ENCODE peak calls at places on chromosomes 1 and 21, in five cellular contexts. Y is CD8-positive, alpha-beta T cell; L is mammary epithelial cell; E is esophagus muscularis mucosa; V is tibial nerve. B is an unnamed sample.

GRCh38 chr1:7704214-7705047 is 66.7 kb upstream of the VAMP3 start:
- DNase-seq in Y (peak; percentile 91), L (peak; percentile 88), E (peak; percentile 97), V (peak; percentile 94), B (peak; percentile 86)

GRCh38 chr1:96966536-96967138 is 245.1 kb downstream of the PTBP2 start:
- DNase-seq in Y (peak; percentile 74), L (peak; percentile 60), E (no peak), V (peak; percentile 96), B (peak; percentile 57)

GRCh38 chr21:44869860-44870747 is 3.4 kb downstream of the PTTG1IP start:
- DNase-seq in Y (no peak), L (peak; percentile 90), E (no peak), V (peak; percentile 65), B (peak; percentile 70)

GRCh38 chr1:23578311-23578996 is 19.2 kb upstream of the ID3 start:
- DNase-seq in Y (no peak), L (no peak), E (no peak), V (no peak), B (peak; percentile 76)

GRCh38 chr1:185719021-185719420 is 15.2 kb upstream of the HMCN1 start:
- DNase-seq in Y (no peak), L (peak; percentile 98), E (no peak), V (peak; percentile 25), B (no peak)

GRCh38 chr1:150256549-150257341 is 829 bp upstream of the CA14 start:
- DNase-seq in Y (no peak), L (no peak), E (no peak), V (no peak), B (no peak)

GRCh38 chr1:99767996-99768524 is 1.6 kb upstream of the FRRS1 start:
- DNase-seq in Y (no peak), L (no peak), E (no peak), V (no peak), B (no peak)

GRCh38 chr1:14215151-14215550 is 383.3 kb upstream of the KAZN start:
- DNase-seq in Y (no peak), L (no peak), E (no peak), V (no peak), B (no peak)

GRCh38 chr1:102833171-102833570 is 275.2 kb downstream of the COL11A1 start:
- DNase-seq in Y (no peak), L (peak; percentile 40), E (no peak), V (no peak), B (no peak)

GRCh38 chr1:171965802-171966201 is 124.5 kb downstream of the DNM3 start:
- DNase-seq in Y (no peak), L (peak; percentile 30), E (no peak), V (no peak), B (no peak)

GRCh38 chr1:150268342-150268705 is 492 bp downstream of the APH1A start:
- DNase-seq in Y (peak; percentile 50), L (peak; percentile 59), E (no peak), V (no peak), B (peak; percentile 57)

GRCh38 chr1:240803151-240803550 is 191.2 kb upstream of the GREM2 start:
- DNase-seq in Y (no peak), L (no peak), E (no peak), V (no peak), B (no peak)

DNA sequence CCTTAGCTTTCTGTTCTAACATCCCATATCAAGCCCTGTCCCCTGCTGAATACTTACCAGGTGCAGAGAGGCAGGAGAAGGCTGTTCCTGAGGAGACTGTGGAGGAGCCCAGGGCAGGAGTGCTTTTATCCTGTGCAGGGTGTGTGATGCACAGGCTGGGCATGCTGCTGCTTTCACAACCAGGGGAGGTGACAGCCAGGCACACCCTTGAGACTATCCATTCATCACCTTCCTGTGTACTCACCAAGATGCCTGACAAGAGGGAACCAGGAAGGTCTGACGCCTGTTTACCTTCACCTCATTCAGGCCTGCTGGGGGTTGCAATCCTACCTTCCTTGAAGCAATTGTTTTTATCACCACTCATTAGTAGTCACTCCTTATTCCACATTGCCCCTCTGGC is at the start of gene LCE3E:
- DNase-seq in Y (no peak), L (peak; percentile 76), E (no peak), V (no peak), B (no peak)
- H3K9me3 ChIP-seq in Y (no peaks in the 10 kb centered on the region), L (peaks cover 4% of the 10 kb centered on the region), E (no peaks in the 10 kb centered on the region), V (no peaks in the 10 kb centered on the region), B (no peaks in the 10 kb centered on the region)

DNA sequence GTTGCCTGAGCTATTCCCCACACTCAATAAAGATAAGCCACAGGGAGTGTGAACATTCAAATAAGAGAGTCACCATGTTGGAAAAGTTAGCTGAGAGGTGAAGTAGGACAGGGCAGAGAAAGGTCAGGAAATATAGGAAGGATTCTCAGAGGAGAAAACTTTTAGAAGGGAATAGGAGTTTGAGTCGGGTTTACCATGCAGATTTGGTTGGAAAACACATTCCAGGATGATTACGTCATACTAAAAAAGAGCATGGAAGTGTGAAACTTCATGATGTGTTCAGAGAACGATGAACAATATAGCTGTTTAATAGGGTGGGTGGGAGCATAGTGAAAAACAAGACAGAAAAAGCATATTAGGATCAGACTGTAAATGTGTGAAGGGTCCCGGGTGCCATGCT is 1125.3 kb upstream of the ADGRL2 start:
- DNase-seq in Y (no peak), L (no peak), E (no peak), V (no peak), B (no peak)
- H3K9me3 ChIP-seq in Y (no peaks in the 10 kb centered on the region), L (no peaks in the 10 kb centered on the region), E (no peaks in the 10 kb centered on the region), V (no peaks in the 10 kb centered on the region), B (no peaks in the 10 kb centered on the region)

GRCh38 chr1:3978196-3978927 is 78.3 kb upstream of the C1orf174 start:
- DNase-seq in Y (no peak), L (no peak), E (no peak), V (no peak), B (no peak)
- H3K9me3 ChIP-seq in Y (no peaks in the 10 kb centered on the region), L (peaks cover 13% of the 10 kb centered on the region), E (no peaks in the 10 kb centered on the region), V (no peaks in the 10 kb centered on the region), B (no peaks in the 10 kb centered on the region)

GRCh38 chr1:20733361-20733975 is 965 bp upstream of the SH2D5 start:
- DNase-seq in Y (no peak), L (no peak), E (no peak), V (no peak), B (peak; percentile 57)
- H3K9me3 ChIP-seq in Y (no peaks in the 10 kb centered on the region), L (no peaks in the 10 kb centered on the region), E (no peaks in the 10 kb centered on the region), V (no peaks in the 10 kb centered on the region), B (no peaks in the 10 kb centered on the region)

B was measured in Peyer's patch.